ENCODE peak calls at places on chromosomes 7 and 10, in eight cellular contexts. B is A673, P is RWPE1, W is H9, A is fibroblast of lung, M is fibroblast of mammary gland, Y is endothelial cell of umbilical vein, C is PC-9. I is an unnamed sample.

GRCh38 chr10:5557799-5558771 is 33.3 kb downstream of the CALML3 start:
- DNase-seq in A (no peak), B (no peak), M (no peak), W (no peak), P (no peak), C (no peak), Y (no peak), I (no peak)

GRCh38 chr10:109895095-109895818 is 28.1 kb downstream of the XPNPEP1 start:
- DNase-seq in P (no peak), Y (no peak), A (peak; percentile 94), C (no peak), B (no peak), M (peak; percentile 45), W (peak; percentile 28), I (no peak)

GRCh38 chr7:104862719-104863118 is 151.3 kb upstream of the KMT2E start:
- DNase-seq in C (no peak), B (peak; percentile 52), W (peak; percentile 53), A (no peak), P (no peak), M (peak; percentile 11), Y (no peak), I (no peak)

GRCh38 chr7:27191716-27192545 is 6.9 kb upstream of the HOXA11 start:
- DNase-seq in Y (no peak), W (peak; percentile 61), A (no peak), P (no peak), M (no peak), C (no peak), B (no peak), I (no peak)

GRCh38 chr7:99090811-99091582 is 52.9 kb downstream of the SMURF1 start:
- DNase-seq in P (no peak), B (no peak), A (peak; percentile 62), Y (no peak), W (no peak), M (peak; percentile 31), C (no peak), I (no peak)

GRCh38 chr10:5293691-5294550 is 70.8 kb upstream of the UCN3 start:
- DNase-seq in A (peak; percentile 6), B (peak; percentile 71), C (no peak), W (peak; percentile 98), Y (peak; percentile 44), P (peak; percentile 25), M (peak; percentile 34), I (peak; percentile 69)

GRCh38 chr10:103554488-103555320 is 61.2 kb downstream of the NEURL1 start:
- DNase-seq in M (peak; percentile 39), Y (peak; percentile 20), W (peak; percentile 54), B (peak; percentile 75), A (peak; percentile 64), P (peak; percentile 81), C (no peak), I (no peak)

GRCh38 chr7:21690717-21691116 is 147.9 kb downstream of the DNAH11 start:
- DNase-seq in P (peak; percentile 3), Y (no peak), C (no peak), B (no peak), W (no peak), A (no peak), M (no peak), I (no peak)

GRCh38 chr7:39353615-39354376 is 212.4 kb upstream of the YAE1 start:
- DNase-seq in W (peak; percentile 65), Y (peak; percentile 37), C (no peak), M (peak; percentile 16), P (peak; percentile 34), A (peak; percentile 88), B (peak; percentile 62), I (peak; percentile 12)

GRCh38 chr7:1121476-1121875 is 33.6 kb downstream of the GPER1 start:
- DNase-seq in C (no peak), Y (no peak), P (no peak), M (no peak), A (no peak), W (no peak), B (no peak), I (no peak)

GRCh38 chr7:134783294-134784069 is 4.0 kb downstream of the CALD1 start:
- DNase-seq in A (no peak), W (no peak), B (no peak), C (no peak), P (no peak), Y (no peak), M (no peak), I (no peak)

GRCh38 chr7:112442210-112442609 is 8.1 kb upstream of the IFRD1 start:
- DNase-seq in B (no peak), A (no peak), Y (no peak), C (no peak), W (no peak), M (no peak), P (no peak), I (no peak)

GRCh38 chr7:112431803-112432202 is 18.5 kb upstream of the IFRD1 start:
- DNase-seq in M (peak; percentile 13), C (no peak), W (no peak), B (no peak), A (no peak), Y (no peak), P (no peak), I (no peak)

GRCh38 chr7:112433289-112433688 is 17.0 kb upstream of the IFRD1 start:
- DNase-seq in Y (no peak), P (no peak), A (no peak), W (no peak), B (no peak), M (no peak), C (no peak), I (no peak)

GRCh38 chr7:112439476-112439875 is 10.8 kb upstream of the IFRD1 start:
- DNase-seq in W (no peak), Y (no peak), P (no peak), B (no peak), M (no peak), C (no peak), A (no peak), I (no peak)

GRCh38 chr7:112437038-112437437 is 13.2 kb upstream of the IFRD1 start:
- DNase-seq in A (peak; percentile 54), B (no peak), Y (no peak), M (peak; percentile 18), W (no peak), C (no peak), P (no peak), I (no peak)
- TF ChIP-seq CTCF in A (no peak), B (no peak), Y (no peak), M (no peak), W (no peak), C (no peak), P (no peak), I (no peak)

GRCh38 chr10:72044417-72045041 is 43.8 kb downstream of the SPOCK2 start:
- DNase-seq in W (no peak), C (no peak), M (no peak), Y (peak; percentile 52), B (no peak), P (peak; percentile 52), A (peak; percentile 49), I (no peak)
- TF ChIP-seq CTCF in W (peak; percentile 20), C (peak; percentile 29), M (peak; percentile 16), Y (peak; percentile 34), B (no peak), P (no peak), A (peak; percentile 42), I (peak; percentile 37)

DNA sequence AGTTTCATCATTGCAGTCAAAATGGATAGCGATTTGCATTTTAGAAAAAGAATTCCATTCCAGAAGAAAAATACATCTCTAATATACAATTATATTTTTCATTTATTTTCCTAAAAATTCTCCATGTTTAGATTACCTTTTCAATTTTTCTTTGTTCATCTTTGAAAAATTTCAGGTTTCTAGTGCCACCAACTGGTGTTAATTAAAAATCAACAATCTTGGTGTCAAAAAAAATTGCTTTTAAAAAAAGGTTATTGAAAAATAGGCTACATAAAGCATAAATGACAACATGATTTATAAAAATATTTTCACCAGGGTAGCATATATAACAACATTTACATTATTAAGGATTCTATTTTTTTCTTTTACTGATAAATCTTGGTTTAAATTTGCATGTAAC is 53.0 kb downstream of the CCDC186 start:
- DNase-seq in Y (no peak), A (no peak), P (no peak), M (no peak), B (no peak), C (no peak), W (no peak), I (no peak)
- TF ChIP-seq CTCF in Y (no peak), A (no peak), P (no peak), M (no peak), B (no peak), C (peak; percentile 31), W (no peak), I (no peak)

DNA sequence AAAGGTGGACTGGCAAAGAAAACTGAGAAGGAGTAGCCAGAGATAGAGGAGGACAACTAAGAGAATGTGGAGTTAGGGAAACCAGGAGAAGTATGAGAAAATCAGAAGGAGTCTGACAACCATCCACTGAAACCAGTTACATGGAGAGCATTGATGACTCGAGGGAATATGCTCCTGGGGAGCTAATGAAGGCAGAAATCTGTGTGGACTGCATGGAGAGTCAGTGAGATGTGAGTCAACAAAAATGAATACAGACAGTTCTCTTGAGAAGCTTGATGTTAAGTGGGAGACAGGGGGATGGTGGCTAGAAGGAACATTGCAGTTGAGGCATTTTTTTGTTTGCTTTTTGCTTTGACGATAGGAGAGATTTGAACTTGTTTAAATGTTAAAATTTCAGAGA is 34.3 kb upstream of the ZNF32 start:
- DNase-seq in M (peak; percentile 58), A (peak; percentile 56), P (no peak), B (no peak), W (no peak), Y (no peak), C (no peak), I (no peak)
- TF ChIP-seq CTCF in M (no peak), A (no peak), P (no peak), B (no peak), W (no peak), Y (no peak), C (no peak), I (no peak)

GRCh38 chr7:151017370-151017952 is 6.8 kb downstream of the ATG9B start:
- DNase-seq in C (no peak), M (no peak), P (no peak), B (no peak), Y (no peak), A (no peak), W (no peak), I (no peak)

GRCh38 chr7:151018421-151019129 is 5.7 kb downstream of the ATG9B start:
- DNase-seq in A (peak; percentile 38), Y (peak; percentile 56), C (no peak), B (peak; percentile 60), M (no peak), W (peak; percentile 62), P (no peak), I (no peak)

GRCh38 chr7:151017953-151018420 is 6.3 kb downstream of the ATG9B start:
- DNase-seq in M (peak; percentile 27), C (no peak), P (peak; percentile 41), Y (peak; percentile 58), W (peak; percentile 92), B (peak; percentile 78), A (peak; percentile 32), I (peak; percentile 81)

GRCh38 chr7:151020231-151020630 is 4.1 kb downstream of the ATG9B start:
- DNase-seq in M (no peak), A (no peak), P (no peak), W (peak; percentile 75), C (no peak), Y (no peak), B (no peak), I (no peak)

DNA sequence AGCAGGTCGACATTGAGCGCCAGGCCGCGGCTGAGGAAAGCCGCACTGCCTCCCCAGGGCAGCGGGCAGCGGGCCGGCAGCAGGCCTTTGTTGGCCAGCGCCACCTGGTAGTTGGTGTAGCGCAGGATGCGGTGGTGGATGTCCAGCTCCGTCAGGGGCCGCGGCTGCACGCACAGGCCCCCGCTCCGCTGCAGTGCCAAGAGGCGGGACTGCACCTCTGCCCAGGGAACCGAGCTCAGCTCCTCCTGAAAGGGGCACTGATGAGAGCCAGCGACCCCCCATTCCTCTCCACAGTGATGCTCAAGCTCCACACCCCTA is 5.2 kb downstream of the ATG9B start:
- DNase-seq in M (no peak), A (no peak), W (no peak), P (no peak), C (no peak), B (no peak), Y (no peak), I (no peak)
- TF ChIP-seq CTCF in M (no peak), A (no peak), W (no peak), P (no peak), C (no peak), B (no peak), Y (no peak), I (no peak)

I was measured in progenitor cell of endocrine pancreas.